ENCODE peak calls at places on chromosomes 12 and 14, in eight cellular contexts. S is fibroblast of mammary gland, P is fibroblast of lung, E is AG04450, K is uterus, R is ovary, F is cardiac muscle cell, T is GM23248. O is an unnamed sample.

GRCh38 chr12:109346920-109347319 is 780 bp upstream of the MYO1H start:
- DNase-seq in S (no peak), P (no peak), E (no peak), K (no peak), R (no peak), F (no peak), T (no peak), O (no peak)

GRCh38 chr14:74980746-74981661 is 21.7 kb upstream of the EIF2B2 start:
- DNase-seq in S (peak), P (peak), E (no peak), K (no peak), R (no peak), F (peak), T (peak), O (no peak)

GRCh38 chr12:59396519-59396918 is 199.3 kb upstream of the SLC16A7 start:
- DNase-seq in S (no peak), P (no peak), E (no peak), K (no peak), R (no peak), F (no peak), T (no peak), O (no peak)

GRCh38 chr14:30790827-30791226 is 83.5 kb upstream of the COCH start:
- DNase-seq in S (peak), P (peak), E (no peak), K (no peak), R (no peak), F (peak), T (no peak), O (no peak)

GRCh38 chr12:64395739-64396138 is 5.2 kb upstream of the C12orf56 start:
- DNase-seq in S (no peak), P (peak), E (no peak), K (no peak), R (no peak), F (peak), T (no peak), O (no peak)

GRCh38 chr14:38791862-38792261 is 311.2 kb downstream of the SEC23A start:
- DNase-seq in S (no peak), P (no peak), E (no peak), K (no peak), R (no peak), F (no peak), T (no peak), O (no peak)

GRCh38 chr12:81259360-81259759 is 181.5 kb downstream of the ACSS3 start:
- DNase-seq in S (no peak), P (no peak), E (no peak), K (no peak), R (no peak), F (no peak), T (no peak), O (no peak)

GRCh38 chr14:61475316-61475715 is 153.9 kb downstream of the PRKCH start:
- DNase-seq in S (peak), P (peak), E (peak), K (no peak), R (no peak), F (peak), T (peak), O (no peak)

GRCh38 chr14:105375635-105376057 is 22.7 kb upstream of the TEX22 start:
- DNase-seq in S (peak), P (peak), E (no peak), K (no peak), R (no peak), F (peak), T (peak), O (no peak)

GRCh38 chr12:121124402-121125109 is 8.1 kb upstream of the P2RX7 start:
- DNase-seq in S (peak), P (peak), E (peak), K (no peak), R (no peak), F (peak), T (peak), O (peak)

GRCh38 chr12:4191642-4192041 is 81.9 kb upstream of the CCND2 start:
- DNase-seq in S (no peak), P (no peak), E (no peak), K (no peak), R (no peak), F (no peak), T (no peak), O (no peak)

GRCh38 chr12:29743801-29744200 is 39.9 kb downstream of the TMTC1 start:
- DNase-seq in S (peak), P (peak), E (peak), K (no peak), R (no peak), F (peak), T (peak), O (no peak)

GRCh38 chr12:75889214-75889613 is 142.4 kb downstream of the PHLDA1 start:
- DNase-seq in S (no peak), P (no peak), E (no peak), K (no peak), R (no peak), F (no peak), T (no peak), O (no peak)
- H3K4me3 ChIP-seq in S (no peak), P (no peak), E (no peak), K (no peak), R (no peak), F (no peak), T (no peak), O (no peak)

GRCh38 chr14:24052656-24053547 is 1.1 kb downstream of the CARMIL3 start:
- DNase-seq in S (peak), P (no peak), E (no peak), K (no peak), R (no peak), F (no peak), T (peak), O (no peak)
- H3K4me3 ChIP-seq in S (no peak), P (no peak), E (peak), K (peak), R (peak), F (no peak), T (peak), O (no peak)

GRCh38 chr12:48980389-48980952 is 2.3 kb downstream of the WNT1 start:
- DNase-seq in S (no peak), P (no peak), E (no peak), K (no peak), R (no peak), F (no peak), T (no peak), O (no peak)

GRCh38 chr12:48979602-48980388 is 1.7 kb downstream of the WNT1 start:
- DNase-seq in S (no peak), P (no peak), E (no peak), K (no peak), R (no peak), F (no peak), T (peak), O (no peak)

GRCh38 chr12:48981757-48982157 is 3.6 kb downstream of the WNT1 start:
- DNase-seq in S (no peak), P (no peak), E (no peak), K (no peak), R (no peak), F (no peak), T (no peak), O (no peak)

GRCh38 chr12:48982397-48983080 is 4.4 kb downstream of the WNT1 start:
- DNase-seq in S (no peak), P (no peak), E (no peak), K (no peak), R (no peak), F (no peak), T (no peak), O (no peak)

DNA sequence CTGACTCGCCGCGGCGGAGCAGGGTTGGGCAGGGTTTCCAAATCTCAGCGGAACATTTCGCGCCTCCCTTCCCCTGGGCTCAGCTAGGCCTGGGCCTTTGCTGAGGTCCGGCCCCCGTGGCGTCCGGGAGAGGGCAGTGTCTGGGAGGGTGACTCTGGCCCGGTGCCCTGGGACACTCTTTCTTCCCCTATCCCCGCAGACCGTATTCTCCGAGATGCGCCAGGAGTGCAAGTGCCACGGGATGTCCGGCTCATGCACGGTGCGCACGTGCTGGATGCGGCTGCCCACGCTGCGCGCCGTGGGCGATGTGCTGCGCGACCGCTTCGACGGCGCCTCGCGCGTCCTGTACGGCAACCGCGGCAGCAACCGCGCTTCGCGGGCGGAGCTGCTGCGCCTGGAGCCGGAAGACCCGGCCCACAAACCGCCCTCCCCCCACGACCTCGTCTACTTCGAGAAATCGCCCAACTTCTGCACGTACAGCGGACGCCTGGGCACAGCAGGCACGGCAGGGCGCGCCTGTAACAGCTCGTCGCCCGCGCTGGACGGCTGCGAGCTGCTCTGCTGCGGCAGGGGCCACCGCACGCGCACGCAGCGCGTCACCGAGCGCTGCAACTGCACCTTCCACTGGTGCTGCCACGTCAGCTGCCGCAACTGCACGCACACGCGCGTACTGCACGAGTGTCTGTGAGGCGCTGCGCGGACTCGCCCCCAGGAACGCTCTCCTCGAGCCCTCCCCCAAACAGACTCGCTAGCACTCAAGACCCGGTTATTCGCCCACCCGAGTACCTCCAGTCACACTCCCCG is 3.0 kb downstream of the WNT1 start:
- DNase-seq in S (no peak), P (no peak), E (no peak), K (no peak), R (no peak), F (no peak), T (peak), O (no peak)
- H3K4me3 ChIP-seq in S (no peak), P (no peak), E (peak), K (no peak), R (no peak), F (peak), T (no peak), O (no peak)

DNA sequence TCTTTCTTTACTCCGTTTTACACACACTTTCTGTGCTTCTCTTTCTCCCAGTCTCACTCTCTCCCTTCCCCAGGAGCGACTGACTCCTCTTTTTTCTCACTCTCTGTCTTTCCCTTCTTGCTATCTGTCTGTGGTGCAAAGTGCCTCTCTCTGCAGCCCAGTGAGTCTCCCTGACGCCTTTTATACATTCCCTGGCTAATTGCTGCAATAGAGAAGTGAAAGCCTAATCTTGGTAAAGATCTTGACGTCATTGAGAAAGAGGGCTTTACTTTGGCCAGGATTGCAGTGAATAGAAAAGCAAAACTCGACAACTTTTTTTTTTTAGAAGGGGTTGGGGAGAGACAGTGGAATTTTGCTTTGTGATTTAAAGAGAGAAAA is 710 bp upstream of the DIO2 start:
- DNase-seq in S (peak), P (peak), E (peak), K (no peak), R (no peak), F (peak), T (peak), O (peak)
- H3K4me3 ChIP-seq in S (peak), P (peak), E (peak), K (peak), R (no peak), F (no peak), T (peak), O (peak)

GRCh38 chr14:81366259-81366658 is 33.9 kb downstream of the STON2 start:
- DNase-seq in S (peak), P (peak), E (no peak), K (no peak), R (no peak), F (no peak), T (peak), O (no peak)

GRCh38 chr14:81366884-81367283 is 33.2 kb downstream of the STON2 start:
- DNase-seq in S (no peak), P (no peak), E (no peak), K (no peak), R (no peak), F (no peak), T (no peak), O (no peak)

DNA sequence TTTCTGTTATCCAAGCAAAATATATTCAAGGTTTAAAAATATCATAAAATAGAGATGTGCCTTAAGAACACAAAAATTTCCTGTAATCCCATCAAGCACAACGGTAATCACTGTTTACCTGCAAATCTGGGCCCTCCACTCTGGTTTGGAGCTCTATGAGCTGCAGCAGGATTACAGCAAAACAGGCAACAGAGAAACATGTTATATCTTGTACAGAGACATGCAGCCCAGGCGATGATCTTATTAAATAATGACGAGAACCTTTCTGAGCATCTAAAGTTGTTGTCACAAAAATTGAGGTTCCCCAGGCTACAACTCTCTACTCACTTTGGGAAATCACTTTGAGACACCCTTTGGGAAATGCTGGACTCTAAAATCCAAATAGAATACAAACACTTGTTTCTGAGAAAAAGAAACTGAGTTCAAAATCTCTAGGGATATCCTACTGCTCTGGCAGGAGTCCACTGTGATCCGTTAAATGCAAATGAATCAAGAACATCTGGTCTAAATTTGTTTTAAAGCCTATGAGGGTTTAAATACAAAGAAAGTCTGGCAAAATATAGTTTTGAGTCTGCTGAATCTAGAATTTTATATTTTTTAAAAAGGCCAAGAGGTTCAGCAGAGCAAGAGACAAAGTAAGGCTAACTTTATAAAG is 36.3 kb downstream of the STON2 start:
- DNase-seq in S (peak), P (no peak), E (no peak), K (no peak), R (no peak), F (no peak), T (peak), O (no peak)
- H3K4me3 ChIP-seq in S (no peak), P (no peak), E (no peak), K (no peak), R (no peak), F (no peak), T (no peak), O (no peak)

O was measured in AG09309.